ENCODE peak calls at places on chromosomes 7 and 10, in six cellular contexts. One of them, this sample, is unnamed.

GRCh38 chr10:95664543-95664942 is 8.0 kb upstream of the ALDH18A1 start:
- DNase-seq in type B pancreatic cell: no peak
- DNase-seq in stimulated activated CD8-positive, alpha-beta memory T cell treated with anti-CD3 and anti-CD28 coated beads, Interleukin-4, amount 100 ng/mL, for 24 hours: no peak
- DNase-seq in pulmonary artery endothelial cell: no peak
- DNase-seq in GM20000: no peak
- DNase-seq in effector CD4-positive, alpha-beta T cell: no peak
- DNase-seq in this sample: no peak

GRCh38 chr10:6301482-6302083 is 98.9 kb downstream of the PFKFB3 start:
- DNase-seq in effector CD4-positive, alpha-beta T cell: no peak
- DNase-seq in pulmonary artery endothelial cell: no peak
- DNase-seq in type B pancreatic cell: no peak
- DNase-seq in GM20000: no peak
- DNase-seq in stimulated activated CD8-positive, alpha-beta memory T cell treated with anti-CD3 and anti-CD28 coated beads, Interleukin-4, amount 100 ng/mL, for 24 hours: no peak
- DNase-seq in this sample: no peak

GRCh38 chr7:18153183-18153748 is 125.6 kb upstream of the PRPS1L1 start:
- DNase-seq in type B pancreatic cell: no peak
- DNase-seq in stimulated activated CD8-positive, alpha-beta memory T cell treated with anti-CD3 and anti-CD28 coated beads, Interleukin-4, amount 100 ng/mL, for 24 hours: no peak
- DNase-seq in effector CD4-positive, alpha-beta T cell: no peak
- DNase-seq in pulmonary artery endothelial cell: no peak
- DNase-seq in GM20000: no peak
- DNase-seq in this sample: no peak

GRCh38 chr7:47513741-47514241 is 68.1 kb downstream of the TNS3 start:
- DNase-seq in stimulated activated CD8-positive, alpha-beta memory T cell treated with anti-CD3 and anti-CD28 coated beads, Interleukin-4, amount 100 ng/mL, for 24 hours: no peak
- DNase-seq in type B pancreatic cell: no peak
- DNase-seq in GM20000: no peak
- DNase-seq in pulmonary artery endothelial cell: no peak
- DNase-seq in effector CD4-positive, alpha-beta T cell: no peak
- DNase-seq in this sample: no peak

GRCh38 chr7:37225255-37226012 is 223.2 kb downstream of the ELMO1 start:
- DNase-seq in effector CD4-positive, alpha-beta T cell: no peak
- DNase-seq in type B pancreatic cell: no peak
- DNase-seq in stimulated activated CD8-positive, alpha-beta memory T cell treated with anti-CD3 and anti-CD28 coated beads, Interleukin-4, amount 100 ng/mL, for 24 hours: no peak
- DNase-seq in pulmonary artery endothelial cell: no peak
- DNase-seq in GM20000: no peak
- DNase-seq in this sample: no peak

GRCh38 chr10:77619964-77620703 is 17.5 kb downstream of the KCNMA1 start:
- DNase-seq in stimulated activated CD8-positive, alpha-beta memory T cell treated with anti-CD3 and anti-CD28 coated beads, Interleukin-4, amount 100 ng/mL, for 24 hours: no peak
- DNase-seq in effector CD4-positive, alpha-beta T cell: no peak
- DNase-seq in GM20000: no peak
- DNase-seq in type B pancreatic cell: no peak
- DNase-seq in pulmonary artery endothelial cell: no peak
- DNase-seq in this sample: no peak

GRCh38 chr7:45065031-45065995 is 23.5 kb downstream of the NACAD start:
- DNase-seq in effector CD4-positive, alpha-beta T cell: no peak
- DNase-seq in type B pancreatic cell: no peak
- DNase-seq in GM20000: no peak
- DNase-seq in stimulated activated CD8-positive, alpha-beta memory T cell treated with anti-CD3 and anti-CD28 coated beads, Interleukin-4, amount 100 ng/mL, for 24 hours: no peak
- DNase-seq in pulmonary artery endothelial cell: no peak
- DNase-seq in this sample: no peak

GRCh38 chr10:79444243-79445119 is 943 bp downstream of the ZCCHC24 start:
- DNase-seq in effector CD4-positive, alpha-beta T cell: peak
- DNase-seq in pulmonary artery endothelial cell: no peak
- DNase-seq in GM20000: peak
- DNase-seq in type B pancreatic cell: no peak
- DNase-seq in stimulated activated CD8-positive, alpha-beta memory T cell treated with anti-CD3 and anti-CD28 coated beads, Interleukin-4, amount 100 ng/mL, for 24 hours: peak
- DNase-seq in this sample: no peak

GRCh38 chr10:61758440-61758839 is 95.7 kb downstream of the CABCOCO1 start:
- DNase-seq in pulmonary artery endothelial cell: no peak
- DNase-seq in type B pancreatic cell: no peak
- DNase-seq in effector CD4-positive, alpha-beta T cell: no peak
- DNase-seq in GM20000: no peak
- DNase-seq in stimulated activated CD8-positive, alpha-beta memory T cell treated with anti-CD3 and anti-CD28 coated beads, Interleukin-4, amount 100 ng/mL, for 24 hours: no peak
- DNase-seq in this sample: no peak

GRCh38 chr10:69516548-69517195 is 56.5 kb downstream of the NEUROG3 start:
- DNase-seq in stimulated activated CD8-positive, alpha-beta memory T cell treated with anti-CD3 and anti-CD28 coated beads, Interleukin-4, amount 100 ng/mL, for 24 hours: no peak
- DNase-seq in GM20000: no peak
- DNase-seq in pulmonary artery endothelial cell: no peak
- DNase-seq in type B pancreatic cell: no peak
- DNase-seq in effector CD4-positive, alpha-beta T cell: no peak
- DNase-seq in this sample: no peak

GRCh38 chr10:118116555-118117311 is 70.0 kb upstream of the RAB11FIP2 start:
- DNase-seq in effector CD4-positive, alpha-beta T cell: no peak
- DNase-seq in pulmonary artery endothelial cell: no peak
- DNase-seq in type B pancreatic cell: no peak
- DNase-seq in stimulated activated CD8-positive, alpha-beta memory T cell treated with anti-CD3 and anti-CD28 coated beads, Interleukin-4, amount 100 ng/mL, for 24 hours: no peak
- DNase-seq in GM20000: no peak
- DNase-seq in this sample: no peak

GRCh38 chr10:113459672-113460280 is 93.1 kb upstream of the HABP2 start:
- DNase-seq in effector CD4-positive, alpha-beta T cell: no peak
- DNase-seq in GM20000: no peak
- DNase-seq in stimulated activated CD8-positive, alpha-beta memory T cell treated with anti-CD3 and anti-CD28 coated beads, Interleukin-4, amount 100 ng/mL, for 24 hours: no peak
- DNase-seq in type B pancreatic cell: no peak
- DNase-seq in pulmonary artery endothelial cell: no peak
- DNase-seq in this sample: no peak

GRCh38 chr7:132225216-132226030 is 350.8 kb downstream of the PLXNA4 start:
- DNase-seq in pulmonary artery endothelial cell: no peak
- DNase-seq in effector CD4-positive, alpha-beta T cell: no peak
- DNase-seq in type B pancreatic cell: no peak
- DNase-seq in stimulated activated CD8-positive, alpha-beta memory T cell treated with anti-CD3 and anti-CD28 coated beads, Interleukin-4, amount 100 ng/mL, for 24 hours: no peak
- DNase-seq in GM20000: no peak
- DNase-seq in this sample: no peak

GRCh38 chr7:31819031-31819430 is 132.0 kb downstream of the PPP1R17 start:
- DNase-seq in stimulated activated CD8-positive, alpha-beta memory T cell treated with anti-CD3 and anti-CD28 coated beads, Interleukin-4, amount 100 ng/mL, for 24 hours: no peak
- DNase-seq in pulmonary artery endothelial cell: no peak
- DNase-seq in GM20000: no peak
- DNase-seq in type B pancreatic cell: no peak
- DNase-seq in effector CD4-positive, alpha-beta T cell: no peak
- DNase-seq in this sample: no peak

GRCh38 chr10:125521721-125522680 is 161.0 kb downstream of the TEX36 start:
- DNase-seq in stimulated activated CD8-positive, alpha-beta memory T cell treated with anti-CD3 and anti-CD28 coated beads, Interleukin-4, amount 100 ng/mL, for 24 hours: peak
- DNase-seq in GM20000: peak
- DNase-seq in pulmonary artery endothelial cell: no peak
- DNase-seq in effector CD4-positive, alpha-beta T cell: no peak
- DNase-seq in type B pancreatic cell: no peak
- DNase-seq in this sample: no peak

GRCh38 chr7:105797652-105798051 is 78.7 kb downstream of the ATXN7L1 start:
- DNase-seq in pulmonary artery endothelial cell: no peak
- DNase-seq in type B pancreatic cell: no peak
- DNase-seq in GM20000: no peak
- DNase-seq in effector CD4-positive, alpha-beta T cell: no peak
- DNase-seq in stimulated activated CD8-positive, alpha-beta memory T cell treated with anti-CD3 and anti-CD28 coated beads, Interleukin-4, amount 100 ng/mL, for 24 hours: no peak
- DNase-seq in this sample: no peak

GRCh38 chr10:131946321-131946751 is 35.4 kb downstream of the BNIP3 start:
- DNase-seq in type B pancreatic cell: peak
- DNase-seq in pulmonary artery endothelial cell: peak
- DNase-seq in GM20000: no peak
- DNase-seq in stimulated activated CD8-positive, alpha-beta memory T cell treated with anti-CD3 and anti-CD28 coated beads, Interleukin-4, amount 100 ng/mL, for 24 hours: no peak
- DNase-seq in effector CD4-positive, alpha-beta T cell: no peak
- DNase-seq in this sample: no peak